ENCODE peak calls at places on chromosomes 13 and 19, in six cellular contexts. W, O, R, F, K and T are unnamed samples.

GRCh38 chr19:28063702-28064101 is 1149.2 kb downstream of the UQCRFS1 start:
- DNase-seq in F (no peak), K (no peak), O (no peak), W (no peak), R (no peak), T (no peak)

GRCh38 chr19:947707-948533 is 22.1 kb downstream of the ARID3A start:
- DNase-seq in K (no peak), O (peak), W (no peak), F (peak), R (peak), T (no peak)

GRCh38 chr13:90510319-90510718 is 837.2 kb upstream of the MIR17HG start:
- DNase-seq in O (no peak), F (no peak), R (no peak), W (no peak), K (no peak), T (no peak)

GRCh38 chr13:32443111-32443510 is 15.2 kb upstream of the N4BP2L1 start:
- DNase-seq in K (peak), R (peak), F (no peak), O (no peak), W (no peak), T (no peak)

GRCh38 chr19:55146648-55147218 is 2.3 kb downstream of the TNNT1 start:
- DNase-seq in O (no peak), K (peak), R (no peak), F (no peak), W (no peak), T (no peak)

GRCh38 chr19:37007587-37008220 is 70.5 kb upstream of the ZNF420 start:
- DNase-seq in F (peak), R (peak), O (peak), W (peak), K (no peak), T (no peak)

GRCh38 chr13:102351486-102351885 is 50.4 kb downstream of the FGF14 start:
- DNase-seq in F (no peak), K (no peak), R (no peak), O (no peak), W (no peak), T (no peak)

GRCh38 chr13:53015044-53015443 is 13.6 kb upstream of the OLFM4 start:
- DNase-seq in O (no peak), R (no peak), F (no peak), W (no peak), K (no peak), T (no peak)

GRCh38 chr13:34464011-34464410 is 478.1 kb upstream of the NBEA start:
- DNase-seq in K (no peak), R (no peak), W (no peak), F (no peak), O (no peak), T (no peak)

GRCh38 chr13:78376033-78376432 is 227.3 kb downstream of the POU4F1 start:
- DNase-seq in K (no peak), R (no peak), O (no peak), F (no peak), W (no peak), T (no peak)

GRCh38 chr13:89827552-89827951 is 1519.9 kb upstream of the MIR17HG start:
- DNase-seq in O (no peak), K (no peak), F (no peak), W (no peak), R (no peak), T (no peak)

GRCh38 chr19:18416778-18417249 is 2.4 kb upstream of the SSBP4 start:
- DNase-seq in R (peak), K (peak), O (peak), W (peak), F (peak), T (no peak)

GRCh38 chr13:67119481-67119883 is 110.7 kb downstream of the PCDH9 start:
- DNase-seq in K (no peak), F (no peak), O (no peak), W (no peak), R (no peak), T (no peak)

GRCh38 chr13:34156841-34157365 is 339.0 kb downstream of the RFC3 start:
- DNase-seq in K (peak), W (peak), O (peak), F (peak), R (peak), T (no peak)

GRCh38 chr13:46184277-46184699 is 2.3 kb upstream of the LCP1 start:
- DNase-seq in K (peak), O (peak), W (no peak), F (no peak), R (peak), T (no peak)

GRCh38 chr19:30710721-30711120 is 338.5 kb downstream of the ZNF536 start:
- DNase-seq in W (no peak), O (no peak), R (no peak), K (no peak), F (no peak), T (no peak)

GRCh38 chr19:33295621-33296472 is 6.5 kb downstream of the CEBPA start:
- DNase-seq in R (no peak), O (peak), F (peak), K (no peak), W (no peak), T (no peak)

GRCh38 chr19:2627855-2628254 is 74.6 kb downstream of the GNG7 start:
- DNase-seq in R (no peak), F (no peak), W (no peak), K (no peak), O (no peak), T (no peak)

GRCh38 chr19:47813304-47813994 is 8.3 kb upstream of the CRX start:
- DNase-seq in O (peak), K (peak), W (peak), F (peak), R (peak), T (no peak)

GRCh38 chr19:18438331-18439024 is 545 bp upstream of the ISYNA1 start:
- DNase-seq in R (no peak), O (peak), F (no peak), K (peak), W (no peak), T (no peak)

GRCh38 chr19:5287066-5287465 is 53.5 kb downstream of the PTPRS start:
- DNase-seq in O (no peak), R (no peak), W (no peak), F (no peak), K (no peak), T (no peak)

GRCh38 chr13:33278923-33279322 is 6.6 kb downstream of the STARD13 start:
- DNase-seq in K (no peak), W (no peak), O (no peak), R (no peak), F (no peak), T (no peak)

GRCh38 chr19:46950526-46951235 is 69.0 kb upstream of the NPAS1 start:
- DNase-seq in O (no peak), W (no peak), R (no peak), K (no peak), F (no peak), T (no peak)

GRCh38 chr19:38392707-38393308 is 4.3 kb downstream of the SPRED3 start:
- DNase-seq in O (no peak), W (no peak), R (no peak), K (peak), F (no peak), T (no peak)

GRCh38 chr13:113959198-113959597 is 14.7 kb downstream of the C13orf46 start:
- DNase-seq in F (no peak), W (no peak), R (no peak), K (no peak), O (no peak), T (no peak)

GRCh38 chr13:35648109-35648508 is 171.6 kb upstream of the MAB21L1 start:
- DNase-seq in K (no peak), R (no peak), W (no peak), F (no peak), O (no peak), T (no peak)

GRCh38 chr13:98540476-98540875 is 36.4 kb downstream of the STK24 start:
- DNase-seq in W (no peak), K (no peak), R (no peak), O (no peak), F (peak), T (no peak)

GRCh38 chr13:93535256-93535655 is 308.6 kb downstream of the GPC6 start:
- DNase-seq in K (peak), W (no peak), F (no peak), O (no peak), R (no peak), T (no peak)

GRCh38 chr19:45676851-45677263 is 8.8 kb downstream of the GIPR start:
- DNase-seq in W (no peak), K (no peak), F (no peak), O (peak), R (peak), T (no peak)

GRCh38 chr19:47444388-47444821 is 25.1 kb upstream of the MEIS3 start:
- DNase-seq in F (no peak), K (no peak), R (no peak), O (no peak), W (no peak), T (no peak)

GRCh38 chr19:33409906-33410685 is 36.6 kb downstream of the CEBPG start:
- DNase-seq in O (no peak), R (no peak), W (no peak), F (no peak), K (no peak), T (no peak)

GRCh38 chr13:108947551-108948030 is 318.2 kb downstream of the MYO16 start:
- DNase-seq in R (no peak), K (no peak), W (no peak), F (peak), O (no peak), T (no peak)

GRCh38 chr13:52832268-52832667 is 16.2 kb downstream of the PCDH8 start:
- DNase-seq in O (no peak), W (no peak), K (no peak), F (no peak), R (no peak), T (no peak)

GRCh38 chr13:111282425-111282824 is 38.0 kb upstream of the TEX29 start:
- DNase-seq in F (no peak), W (no peak), R (no peak), K (no peak), O (no peak), T (no peak)

GRCh38 chr19:3358919-3359849 is 7.2 kb upstream of the NFIC start:
- DNase-seq in K (no peak), F (peak), W (no peak), O (peak), R (peak), T (no peak)

GRCh38 chr19:46902402-46902766 is 41.6 kb downstream of the ARHGAP35 start:
- DNase-seq in O (no peak), W (no peak), K (no peak), R (no peak), F (no peak), T (no peak)

GRCh38 chr13:44159633-44160279 is 213.9 kb upstream of the SERP2 start:
- DNase-seq in K (no peak), F (no peak), W (peak), O (no peak), R (no peak), T (no peak)

GRCh38 chr13:50512602-50513527 is 330.6 kb downstream of the DLEU7 start:
- DNase-seq in K (peak), F (peak), R (peak), W (no peak), O (peak), T (no peak)
- H3K4me3 ChIP-seq in K (peak), F (no peak), R (peak), W (peak), O (peak), T (peak)

GRCh38 chr13:28744091-28744536 is 25.3 kb upstream of the SLC46A3 start:
- DNase-seq in K (no peak), R (no peak), W (no peak), F (no peak), O (no peak), T (no peak)
- TF ChIP-seq POLR2AphosphoS5 in K (no peak), R (no peak), W (no peak), F (no peak), O (no peak), T (no peak)

GRCh38 chr19:49664171-49665070 is 1.2 kb downstream of the IRF3 start:
- DNase-seq in F (peak), R (peak), W (peak), O (peak), K (peak), T (no peak)
- TF ChIP-seq POLR2A in F (peak), R (peak), W (peak), O (no peak), K (peak), T (no peak)

DNA sequence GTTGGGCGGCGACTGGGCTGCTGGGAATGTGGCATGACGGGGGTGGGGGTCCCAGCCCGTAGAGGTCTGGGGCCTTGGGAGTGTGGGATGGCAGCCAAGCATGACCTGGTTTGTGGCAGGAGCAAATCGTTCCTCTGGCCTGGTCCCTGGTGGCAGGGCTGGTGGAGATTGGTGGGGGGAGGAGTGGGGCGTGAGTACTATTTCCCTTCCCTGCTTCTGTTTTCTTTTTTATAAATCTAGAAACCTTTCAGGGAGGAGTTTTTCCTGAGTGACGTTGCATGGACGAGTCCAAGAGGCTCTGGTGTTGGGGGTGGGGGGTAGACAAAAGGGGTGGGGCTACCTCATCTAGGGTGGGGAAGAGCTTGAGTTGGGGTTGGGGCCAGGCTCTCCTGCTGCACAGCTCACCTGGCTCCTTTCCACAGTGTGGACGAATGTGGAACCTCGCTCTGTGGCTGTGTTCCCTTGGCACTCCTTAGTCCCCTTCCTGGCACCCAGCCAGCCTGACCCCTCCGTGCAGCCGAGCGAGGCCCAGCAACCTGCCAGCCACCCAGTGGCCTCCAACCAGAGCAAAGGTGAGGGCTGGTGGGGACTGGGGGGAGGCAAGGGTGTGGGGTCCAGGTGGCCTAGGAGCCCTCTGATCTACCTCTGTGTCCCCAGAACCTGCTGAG is 15.4 kb upstream of the PRR19 start:
- DNase-seq in W (no peak), K (no peak), R (no peak), O (peak), F (peak), T (no peak)
- H3K4me3 ChIP-seq in W (peak), K (no peak), R (no peak), O (peak), F (no peak), T (peak)

DNA sequence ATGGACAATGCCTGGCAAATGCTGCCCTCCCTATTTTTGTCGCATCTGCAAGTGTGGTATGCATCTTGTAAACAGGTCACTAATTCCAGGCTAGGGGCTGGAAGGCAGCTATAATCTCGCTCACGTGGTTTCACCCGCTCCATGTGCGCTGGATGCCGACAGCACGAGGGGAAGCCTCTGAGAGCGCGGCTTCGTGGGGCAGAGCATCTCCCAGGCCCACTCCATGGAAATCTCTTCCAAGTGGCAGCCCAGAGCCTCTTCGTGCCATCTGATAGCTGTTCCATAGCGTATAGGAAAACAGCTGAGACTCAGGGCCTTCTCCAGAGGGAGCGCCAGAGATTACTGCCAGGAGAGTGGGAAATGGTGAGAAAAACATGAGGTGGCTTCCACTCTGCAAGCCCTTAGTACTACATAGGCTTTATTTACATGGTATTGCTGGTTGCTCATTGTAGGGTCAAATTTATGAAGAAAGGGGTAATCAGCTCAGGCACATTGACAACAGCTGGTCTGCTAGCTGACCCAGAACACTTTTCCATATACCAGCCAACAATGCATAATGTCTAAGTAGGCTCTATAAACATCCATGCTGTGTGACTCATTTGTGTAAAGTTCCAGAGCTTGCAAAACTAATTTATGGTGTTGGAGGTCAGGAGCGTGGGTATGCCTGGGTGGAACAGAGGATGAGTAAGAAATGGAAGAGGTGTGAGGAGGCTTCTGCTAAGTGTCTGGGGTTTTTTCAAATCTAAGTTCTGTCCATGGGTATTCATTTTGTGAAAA is 165.2 kb downstream of the SHISA2 start:
- DNase-seq in K (no peak), O (no peak), F (no peak), R (no peak), W (no peak), T (no peak)
- TF ChIP-seq POLR2AphosphoS5 in K (no peak), O (no peak), F (peak), R (no peak), W (no peak), T (no peak)